ENCODE peak calls at places on chromosomes 16 and 17, in four cellular contexts. One of them, this sample, is unnamed.

GRCh38 chr16:51374346-51374745 is 223.3 kb upstream of the SALL1 start:
- DNase-seq in dermis microvascular lymphatic vessel endothelial cell: no peak
- DNase-seq in Caco-2: no peak
- DNase-seq in effector memory CD8-positive, alpha-beta T cell: no peak
- DNase-seq in this sample: no peak

GRCh38 chr16:87416826-87417471 is 24.8 kb downstream of the MAP1LC3B start:
- DNase-seq in dermis microvascular lymphatic vessel endothelial cell: no peak
- DNase-seq in Caco-2: no peak
- DNase-seq in effector memory CD8-positive, alpha-beta T cell: no peak
- DNase-seq in this sample: no peak

GRCh38 chr16:81181013-81181720 is 57.3 kb upstream of the BCO1 start:
- DNase-seq in dermis microvascular lymphatic vessel endothelial cell: peak
- DNase-seq in Caco-2: peak
- DNase-seq in effector memory CD8-positive, alpha-beta T cell: no peak
- DNase-seq in this sample: no peak

GRCh38 chr17:15361151-15361550 is 19.8 kb upstream of the TEKT3 start:
- DNase-seq in dermis microvascular lymphatic vessel endothelial cell: no peak
- DNase-seq in Caco-2: no peak
- DNase-seq in effector memory CD8-positive, alpha-beta T cell: no peak
- DNase-seq in this sample: no peak

GRCh38 chr16:1839554-1839953 is 12.5 kb downstream of the FAHD1 start:
- DNase-seq in dermis microvascular lymphatic vessel endothelial cell: no peak
- DNase-seq in Caco-2: no peak
- DNase-seq in effector memory CD8-positive, alpha-beta T cell: no peak
- DNase-seq in this sample: no peak

GRCh38 chr17:66221343-66221742 is 7.9 kb downstream of the APOH start:
- DNase-seq in dermis microvascular lymphatic vessel endothelial cell: no peak
- DNase-seq in Caco-2: no peak
- DNase-seq in effector memory CD8-positive, alpha-beta T cell: no peak
- DNase-seq in this sample: no peak

GRCh38 chr16:47731252-47731651 is 270.1 kb downstream of the PHKB start:
- DNase-seq in dermis microvascular lymphatic vessel endothelial cell: no peak
- DNase-seq in Caco-2: no peak
- DNase-seq in effector memory CD8-positive, alpha-beta T cell: no peak
- DNase-seq in this sample: no peak

GRCh38 chr17:64291268-64291851 is 28.3 kb upstream of the TEX2 start:
- DNase-seq in dermis microvascular lymphatic vessel endothelial cell: no peak
- DNase-seq in Caco-2: peak
- DNase-seq in effector memory CD8-positive, alpha-beta T cell: no peak
- DNase-seq in this sample: no peak

GRCh38 chr17:38798614-38799500 is 499 bp downstream of the PIP4K2B start:
- DNase-seq in dermis microvascular lymphatic vessel endothelial cell: no peak
- DNase-seq in Caco-2: no peak
- DNase-seq in effector memory CD8-positive, alpha-beta T cell: peak
- DNase-seq in this sample: peak

GRCh38 chr17:17425591-17425990 is 51.2 kb upstream of the MED9 start:
- DNase-seq in dermis microvascular lymphatic vessel endothelial cell: no peak
- DNase-seq in Caco-2: no peak
- DNase-seq in effector memory CD8-positive, alpha-beta T cell: no peak
- DNase-seq in this sample: no peak

GRCh38 chr16:72162105-72162680 is 9.8 kb downstream of the PMFBP1 start:
- DNase-seq in dermis microvascular lymphatic vessel endothelial cell: no peak
- DNase-seq in Caco-2: no peak
- DNase-seq in effector memory CD8-positive, alpha-beta T cell: no peak
- DNase-seq in this sample: no peak

GRCh38 chr17:37134050-37134449 is 185.3 kb downstream of the AATF start:
- DNase-seq in dermis microvascular lymphatic vessel endothelial cell: no peak
- DNase-seq in Caco-2: no peak
- DNase-seq in effector memory CD8-positive, alpha-beta T cell: no peak
- DNase-seq in this sample: no peak

GRCh38 chr17:19383681-19384470 is 3.1 kb downstream of the MFAP4 start:
- DNase-seq in dermis microvascular lymphatic vessel endothelial cell: no peak
- DNase-seq in Caco-2: no peak
- DNase-seq in effector memory CD8-positive, alpha-beta T cell: no peak
- DNase-seq in this sample: no peak

GRCh38 chr17:50620848-50621247 is 13.8 kb upstream of the ABCC3 start:
- DNase-seq in dermis microvascular lymphatic vessel endothelial cell: no peak
- DNase-seq in Caco-2: no peak
- DNase-seq in effector memory CD8-positive, alpha-beta T cell: no peak
- DNase-seq in this sample: no peak

GRCh38 chr17:5640726-5641125 is 56.4 kb upstream of the NLRP1 start:
- DNase-seq in dermis microvascular lymphatic vessel endothelial cell: no peak
- DNase-seq in Caco-2: no peak
- DNase-seq in effector memory CD8-positive, alpha-beta T cell: no peak
- DNase-seq in this sample: no peak

GRCh38 chr17:80471922-80472321 is 4.5 kb downstream of the NPTX1 start:
- DNase-seq in dermis microvascular lymphatic vessel endothelial cell: no peak
- DNase-seq in Caco-2: no peak
- DNase-seq in effector memory CD8-positive, alpha-beta T cell: peak
- DNase-seq in this sample: no peak

GRCh38 chr17:40301315-40301714 is 7.7 kb upstream of the RARA start:
- DNase-seq in dermis microvascular lymphatic vessel endothelial cell: no peak
- DNase-seq in Caco-2: no peak
- DNase-seq in effector memory CD8-positive, alpha-beta T cell: no peak
- DNase-seq in this sample: no peak

GRCh38 chr16:89921699-89922476 is 1.3 kb upstream of the TUBB3 start:
- DNase-seq in dermis microvascular lymphatic vessel endothelial cell: no peak
- DNase-seq in Caco-2: peak
- DNase-seq in effector memory CD8-positive, alpha-beta T cell: no peak
- DNase-seq in this sample: no peak

GRCh38 chr17:8490256-8491023 is 54.8 kb downstream of the NDEL1 start:
- DNase-seq in dermis microvascular lymphatic vessel endothelial cell: no peak
- DNase-seq in Caco-2: no peak
- DNase-seq in effector memory CD8-positive, alpha-beta T cell: no peak
- DNase-seq in this sample: no peak

GRCh38 chr17:76151896-76152454 is 10.9 kb upstream of the FOXJ1 start:
- DNase-seq in dermis microvascular lymphatic vessel endothelial cell: no peak
- DNase-seq in Caco-2: no peak
- DNase-seq in effector memory CD8-positive, alpha-beta T cell: no peak
- DNase-seq in this sample: no peak

GRCh38 chr17:49670641-49671040 is 7.3 kb downstream of the SPOP start:
- DNase-seq in dermis microvascular lymphatic vessel endothelial cell: no peak
- DNase-seq in Caco-2: no peak
- DNase-seq in effector memory CD8-positive, alpha-beta T cell: no peak
- DNase-seq in this sample: no peak

GRCh38 chr16:47506800-47507199 is 45.7 kb downstream of the PHKB start:
- DNase-seq in dermis microvascular lymphatic vessel endothelial cell: no peak
- DNase-seq in Caco-2: no peak
- DNase-seq in effector memory CD8-positive, alpha-beta T cell: no peak
- DNase-seq in this sample: no peak

GRCh38 chr16:28859326-28859725 is 4.3 kb upstream of the SH2B1 start:
- DNase-seq in dermis microvascular lymphatic vessel endothelial cell: no peak
- DNase-seq in Caco-2: no peak
- DNase-seq in effector memory CD8-positive, alpha-beta T cell: no peak
- DNase-seq in this sample: no peak

GRCh38 chr16:4859900-4860255 is 12.6 kb downstream of the UBN1 start:
- DNase-seq in dermis microvascular lymphatic vessel endothelial cell: peak
- DNase-seq in Caco-2: no peak
- DNase-seq in effector memory CD8-positive, alpha-beta T cell: no peak
- DNase-seq in this sample: no peak

GRCh38 chr17:41654908-41655607 is 30.7 kb upstream of the KRT17 start:
- DNase-seq in dermis microvascular lymphatic vessel endothelial cell: no peak
- DNase-seq in Caco-2: no peak
- DNase-seq in effector memory CD8-positive, alpha-beta T cell: no peak
- DNase-seq in this sample: no peak

GRCh38 chr16:71788578-71788977 is 20.1 kb downstream of the AP1G1 start:
- DNase-seq in dermis microvascular lymphatic vessel endothelial cell: no peak
- DNase-seq in Caco-2: no peak
- DNase-seq in effector memory CD8-positive, alpha-beta T cell: no peak
- DNase-seq in this sample: no peak

GRCh38 chr16:56469748-56470147 is 18.4 kb downstream of the OGFOD1 start:
- DNase-seq in dermis microvascular lymphatic vessel endothelial cell: no peak
- DNase-seq in Caco-2: no peak
- DNase-seq in effector memory CD8-positive, alpha-beta T cell: no peak
- DNase-seq in this sample: no peak

GRCh38 chr16:84844561-84845495 is 25.0 kb downstream of the CRISPLD2 start:
- DNase-seq in dermis microvascular lymphatic vessel endothelial cell: no peak
- DNase-seq in Caco-2: no peak
- DNase-seq in effector memory CD8-positive, alpha-beta T cell: no peak
- DNase-seq in this sample: no peak

This sample was measured in T-helper 22 cell.